ENCODE peak calls at places on chromosomes 3 and 15, in five cellular contexts. V, K, P, L and U are unnamed samples.

GRCh38 chr3:117842086-117842485 is 1132.5 kb downstream of the TUSC7 start:
- DNase-seq in V (no peak), K (no peak), P (no peak), L (no peak), U (no peak)

GRCh38 chr15:99403597-99403996 is 152.3 kb downstream of the LRRC28 start:
- DNase-seq in V (no peak), K (no peak), P (no peak), L (no peak), U (no peak)

GRCh38 chr3:177377166-177377565 is 179.9 kb upstream of the TBL1XR1 start:
- DNase-seq in V (no peak), K (no peak), P (no peak), L (no peak), U (no peak)

GRCh38 chr3:100324044-100324443 is 10.5 kb upstream of the NIT2 start:
- DNase-seq in V (no peak), K (no peak), P (no peak), L (no peak), U (no peak)

GRCh38 chr15:99131441-99132023 is 26.7 kb downstream of the SYNM start:
- DNase-seq in V (no peak), K (no peak), P (no peak), L (peak; percentile 83), U (no peak)

GRCh38 chr15:43896543-43896942 is 69.7 kb downstream of the WDR76 start:
- DNase-seq in V (no peak), K (no peak), P (no peak), L (no peak), U (no peak)

GRCh38 chr3:30342319-30343060 is 263.9 kb upstream of the TGFBR2 start:
- DNase-seq in V (no peak), K (no peak), P (no peak), L (peak; percentile 87), U (no peak)

GRCh38 chr3:107235193-107235922 is 141.9 kb upstream of the CCDC54 start:
- DNase-seq in V (no peak), K (no peak), P (no peak), L (peak; percentile 3), U (peak; percentile 30)

GRCh38 chr15:90813796-90814192 is 54.6 kb upstream of the FURIN start:
- DNase-seq in V (no peak), K (no peak), P (no peak), L (no peak), U (no peak)

GRCh38 chr3:114394551-114394950 is 100.7 kb downstream of the TIGIT start:
- DNase-seq in V (no peak), K (no peak), P (no peak), L (no peak), U (no peak)

GRCh38 chr3:69385723-69386483 is at the start of gene FRMD4B:
- DNase-seq in V (no peak), K (no peak), P (no peak), L (peak; percentile 3), U (peak; percentile 55)

GRCh38 chr3:63405882-63406281 is 127.8 kb downstream of the SYNPR start:
- DNase-seq in V (no peak), K (no peak), P (no peak), L (no peak), U (no peak)

GRCh38 chr3:98734311-98734710 is 28.8 kb upstream of the ST3GAL6 start:
- DNase-seq in V (no peak), K (no peak), P (no peak), L (no peak), U (no peak)

GRCh38 chr15:76376029-76376428 is 39.5 kb downstream of the ISL2 start:
- DNase-seq in V (peak; percentile 61), K (peak; percentile 7), P (no peak), L (no peak), U (peak; percentile 46)

GRCh38 chr15:81531141-81531592 is 157.2 kb upstream of the TMC3 start:
- DNase-seq in V (peak; percentile 22), K (no peak), P (no peak), L (no peak), U (no peak)

GRCh38 chr15:51658664-51659063 is 22.6 kb upstream of the SCG3 start:
- DNase-seq in V (no peak), K (no peak), P (no peak), L (no peak), U (no peak)

GRCh38 chr3:42204867-42205599 is 61.0 kb downstream of the CCK start:
- DNase-seq in V (no peak), K (no peak), P (no peak), L (no peak), U (no peak)

GRCh38 chr3:151552589-151552988 is 91.7 kb upstream of the IGSF10 start:
- DNase-seq in V (no peak), K (no peak), P (no peak), L (no peak), U (no peak)

GRCh38 chr3:179526989-179527391 is 35.7 kb upstream of the ACTL6A start:
- DNase-seq in V (peak; percentile 90), K (peak; percentile 49), P (no peak), L (no peak), U (peak; percentile 45)

GRCh38 chr3:2706144-2706835 is 403.9 kb downstream of the IL5RA start:
- DNase-seq in V (no peak), K (no peak), P (no peak), L (no peak), U (no peak)

GRCh38 chr3:156816091-156816793 is 9.9 kb upstream of the LEKR1 start:
- DNase-seq in V (no peak), K (no peak), P (no peak), L (no peak), U (peak; percentile 13)

GRCh38 chr3:46734773-46735172 is 17.1 kb upstream of the PRSS50 start:
- DNase-seq in V (no peak), K (no peak), P (no peak), L (no peak), U (no peak)

GRCh38 chr3:78919021-78919755 is 848.6 kb downstream of the ROBO1 start:
- DNase-seq in V (no peak), K (no peak), P (peak; percentile 71), L (peak; percentile 73), U (no peak)

GRCh38 chr3:115348391-115348790 is 201.3 kb upstream of the ZBTB20 start:
- DNase-seq in V (no peak), K (no peak), P (no peak), L (no peak), U (no peak)

GRCh38 chr3:17775073-17775472 is 32.6 kb upstream of the TBC1D5 start:
- DNase-seq in V (no peak), K (no peak), P (no peak), L (no peak), U (no peak)

GRCh38 chr15:83733206-83733605 is 79.3 kb downstream of the ADAMTSL3 start:
- DNase-seq in V (peak; percentile 23), K (no peak), P (no peak), L (no peak), U (no peak)

GRCh38 chr3:141507392-141508066 is 20.7 kb downstream of the RASA2 start:
- DNase-seq in V (no peak), K (no peak), P (no peak), L (no peak), U (no peak)

GRCh38 chr3:49716691-49717538 is 2.6 kb downstream of the AMIGO3 start:
- DNase-seq in V (no peak), K (no peak), P (no peak), L (no peak), U (no peak)

GRCh38 chr3:125123906-125124305 is 68.1 kb upstream of the HEG1 start:
- DNase-seq in V (no peak), K (no peak), P (no peak), L (no peak), U (no peak)

GRCh38 chr3:123338021-123338619 is 110.8 kb downstream of the ADCY5 start:
- DNase-seq in V (no peak), K (no peak), P (no peak), L (no peak), U (no peak)

GRCh38 chr3:195044411-195044810 is 226.5 kb downstream of the XXYLT1 start:
- DNase-seq in V (no peak), K (no peak), P (no peak), L (no peak), U (no peak)

GRCh38 chr15:74396445-74397238 is 29.2 kb upstream of the CYP11A1 start:
- DNase-seq in V (no peak), K (no peak), P (peak; percentile 93), L (peak; percentile 84), U (no peak)

GRCh38 chr3:21561472-21561871 is 189.5 kb downstream of the ZNF385D start:
- DNase-seq in V (no peak), K (no peak), P (no peak), L (no peak), U (no peak)

GRCh38 chr3:31521468-31521867 is 11.3 kb upstream of the STT3B start:
- DNase-seq in V (no peak), K (no peak), P (no peak), L (no peak), U (no peak)

GRCh38 chr3:55538158-55538557 is 51.1 kb upstream of the WNT5A start:
- DNase-seq in V (no peak), K (no peak), P (no peak), L (no peak), U (no peak)

GRCh38 chr15:86336051-86336788 is 256.5 kb downstream of the AGBL1 start:
- DNase-seq in V (no peak), K (no peak), P (no peak), L (no peak), U (no peak)
- TF ChIP-seq SUZ12 in V (no peak), K (no peak), P (no peak), L (no peak), U (no peak)

GRCh38 chr15:32674681-32675080 is 33.2 kb downstream of the SCG5 start:
- DNase-seq in V (no peak), K (no peak), P (no peak), L (no peak), U (no peak)
- TF ChIP-seq SUZ12 in V (no peak), K (no peak), P (no peak), L (no peak), U (no peak)

GRCh38 chr3:187269486-187269885 is 22.1 kb downstream of the MASP1 start:
- DNase-seq in V (no peak), K (no peak), P (no peak), L (no peak), U (no peak)
- TF ChIP-seq SUZ12 in V (no peak), K (no peak), P (no peak), L (no peak), U (no peak)

GRCh38 chr15:70264014-70264492 is 166.3 kb upstream of the TLE3 start:
- DNase-seq in V (no peak), K (no peak), P (no peak), L (no peak), U (no peak)
- TF ChIP-seq SUZ12 in V (no peak), K (no peak), P (no peak), L (no peak), U (no peak)

GRCh38 chr3:101638262-101638745 is 38.6 kb downstream of the ZBTB11 start:
- DNase-seq in V (no peak), K (no peak), P (no peak), L (peak; percentile 35), U (no peak)
- TF ChIP-seq SUZ12 in V (no peak), K (no peak), P (no peak), L (no peak), U (no peak)

GRCh38 chr3:16520636-16521579 is 7.4 kb upstream of the RFTN1 start:
- DNase-seq in V (no peak), K (no peak), P (no peak), L (no peak), U (no peak)
- TF ChIP-seq SUZ12 in V (no peak), K (no peak), P (no peak), L (no peak), U (no peak)